ENCODE peak calls at places on chromosome 14, in five cellular contexts. A is MM.1S, W is GM23248, I is transverse colon, F is lung. S is an unnamed sample. For H3K4me1, the result is how much of the 10 kb centered on the place peaks cover.

GRCh38 chr14:96192049-96192448 is 12.6 kb upstream of the BDKRB2 start:
- DNase-seq in F (no peak), A (no peak), W (no peak), I (no peak), S (no peak)

GRCh38 chr14:53380508-53381225 is 227.5 kb upstream of the DDHD1 start:
- DNase-seq in I (no peak), W (no peak), F (no peak), A (no peak), S (no peak)

GRCh38 chr14:96762650-96763049 is 34.5 kb upstream of the VRK1 start:
- DNase-seq in I (no peak), W (peak), A (peak), F (peak), S (peak)

GRCh38 chr14:65403231-65403630 is 9.3 kb upstream of the FUT8 start:
- DNase-seq in W (peak), A (no peak), F (no peak), I (no peak), S (no peak)

GRCh38 chr14:55711171-55711811 is 131.3 kb downstream of the KTN1 start:
- DNase-seq in I (no peak), F (no peak), W (peak), A (no peak), S (no peak)

GRCh38 chr14:38867561-38868150 is 235.4 kb downstream of the SEC23A start:
- DNase-seq in A (peak), I (peak), W (peak), F (peak), S (peak)

GRCh38 chr14:105087963-105088811 is 23.0 kb upstream of the GPR132 start:
- DNase-seq in W (peak), I (peak), F (peak), A (no peak), S (no peak)

GRCh38 chr14:33693237-33693636 is 257.6 kb downstream of the EGLN3 start:
- DNase-seq in F (no peak), A (no peak), I (no peak), W (peak), S (no peak)

GRCh38 chr14:33671556-33671955 is 279.3 kb downstream of the EGLN3 start:
- DNase-seq in A (no peak), W (no peak), F (no peak), I (no peak), S (no peak)

GRCh38 chr14:58697927-58698641 is 60.3 kb downstream of the DACT1 start:
- DNase-seq in F (no peak), W (no peak), A (no peak), I (no peak), S (no peak)

GRCh38 chr14:68501621-68502052 is 291.2 kb downstream of the ZFP36L1 start:
- DNase-seq in I (no peak), F (no peak), W (no peak), A (no peak), S (no peak)

GRCh38 chr14:104913413-104913812 is 11.3 kb upstream of the PLD4 start:
- DNase-seq in W (no peak), F (no peak), A (no peak), I (no peak), S (no peak)

GRCh38 chr14:67883717-67884116 is 64.1 kb downstream of the RAD51B start:
- DNase-seq in I (no peak), F (no peak), W (peak), A (peak), S (peak)

GRCh38 chr14:104016873-104017650 is 68.4 kb upstream of the ASPG start:
- DNase-seq in F (no peak), I (no peak), W (no peak), A (no peak), S (no peak)

GRCh38 chr14:99231181-99231849 is 40.7 kb downstream of the BCL11B start:
- DNase-seq in I (no peak), W (no peak), A (no peak), F (no peak), S (no peak)

GRCh38 chr14:105774001-105774400 is 247.6 kb downstream of the TMEM121 start:
- DNase-seq in A (no peak), W (no peak), I (no peak), F (no peak), S (no peak)

GRCh38 chr14:100673807-100674154 is 52.9 kb upstream of the DLK1 start:
- DNase-seq in W (no peak), I (no peak), F (no peak), A (no peak), S (no peak)
- H3K4me3 ChIP-seq in W (no peak), I (no peak), F (no peak), A (no peak), S (no peak)

GRCh38 chr14:61398221-61398620 is 76.8 kb downstream of the PRKCH start:
- DNase-seq in I (no peak), A (no peak), W (no peak), F (no peak), S (no peak)
- H3K4me1 ChIP-seq in I (under half), A (under half), W (under half), F (under half), S (half or more)

DNA sequence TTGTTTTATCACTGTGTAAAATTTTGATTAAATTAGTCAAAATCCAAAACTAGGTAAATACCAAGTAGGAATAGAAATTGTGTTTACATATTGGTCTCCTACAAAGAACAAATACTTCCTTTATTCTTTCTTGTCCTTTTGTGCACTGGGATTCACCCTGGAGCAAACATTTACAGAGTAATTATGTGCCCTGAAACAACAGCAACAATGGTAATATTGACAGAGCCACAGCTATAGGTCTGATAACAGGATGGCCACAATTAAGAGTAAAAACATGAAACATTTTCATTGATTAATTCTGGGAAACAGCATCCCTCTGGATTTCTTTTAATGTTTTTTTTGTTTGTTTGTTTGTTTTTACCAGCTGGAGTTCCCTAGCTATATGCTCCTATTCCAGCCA is 61.2 kb downstream of the SLC38A6 start:
- DNase-seq in I (no peak), W (no peak), A (no peak), F (no peak), S (no peak)
- H3K27ac ChIP-seq in I (no peak), W (no peak), A (no peak), F (no peak), S (no peak)

GRCh38 chr14:94024549-94024948 is 1.6 kb upstream of the OTUB2 start:
- DNase-seq in F (no peak), W (no peak), I (no peak), A (no peak), S (no peak)
- H3K4me3 ChIP-seq in F (no peak), W (no peak), I (no peak), A (no peak), S (no peak)

GRCh38 chr14:54674342-54674741 is 107.4 kb downstream of the SAMD4A start:
- DNase-seq in A (peak), W (no peak), I (no peak), F (no peak), S (no peak)
- H3K4me1 ChIP-seq in A (under half), W (half or more), I (under half), F (under half), S (under half)

GRCh38 chr14:91342243-91342760 is 75.3 kb downstream of the CCDC88C start:
- DNase-seq in W (no peak), F (no peak), A (no peak), I (no peak), S (no peak)
- H3K27ac ChIP-seq in W (no peak), F (no peak), A (no peak), I (no peak), S (peak)

DNA sequence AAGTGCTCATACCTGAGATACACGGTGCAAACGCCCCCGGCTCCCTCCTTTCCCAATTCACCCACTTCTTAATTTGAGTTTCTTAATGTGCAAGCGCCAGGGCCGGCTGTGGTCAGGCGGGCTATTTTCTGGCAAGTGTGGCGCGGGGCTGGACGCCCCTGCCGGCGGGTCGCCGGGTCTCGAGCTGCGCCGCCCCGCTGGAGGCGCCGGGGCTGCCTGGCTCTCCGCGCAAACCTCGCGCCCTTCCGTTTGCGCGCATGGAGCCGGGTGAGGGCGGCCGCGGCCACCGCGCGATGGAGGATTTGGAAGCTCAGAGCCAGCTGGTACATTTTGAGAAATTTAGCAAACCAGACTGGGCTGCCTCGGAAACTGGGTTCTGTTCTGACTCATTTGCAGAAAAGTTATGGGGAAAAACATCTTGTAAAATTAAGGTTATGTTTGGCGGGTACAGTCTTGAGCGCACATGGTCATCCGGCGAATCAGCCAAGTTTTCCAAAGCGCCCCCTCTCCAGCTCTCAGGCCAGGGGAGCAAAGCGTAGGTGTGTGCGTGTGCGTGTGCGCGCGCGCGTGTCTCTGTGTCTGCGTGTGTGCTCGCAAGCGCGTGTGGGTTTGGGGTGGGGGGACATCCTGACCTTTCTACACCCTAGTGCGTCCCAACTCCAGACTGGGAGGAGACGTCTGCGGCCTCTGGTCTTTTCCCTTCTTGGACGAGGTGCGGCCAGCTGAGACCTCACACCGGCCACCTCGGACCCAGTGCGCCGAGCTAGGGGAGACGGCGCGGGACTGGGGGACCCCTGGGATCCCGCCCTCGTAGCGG is 6.5 kb upstream of the OTX2 start:
- DNase-seq in W (no peak), F (no peak), I (no peak), A (no peak), S (no peak)
- H3K4me3 ChIP-seq in W (no peak), F (no peak), I (no peak), A (no peak), S (no peak)

S was measured in CD4-positive, alpha-beta memory T cell.